ENCODE peak calls at places on chromosomes 11 and 22, in four cellular contexts. X is A549; I is stimulated activated CD4-positive, alpha-beta T cell treated with anti-CD3 and anti-CD28 coated beads, Interleukin-12 subunit alpha, Interleukin-12 subunit beta, amount 100 ng/mL, for 48 hours; C is cardiac fibroblast. H is an unnamed sample.

GRCh38 chr11:75668508-75669297 is at the start of gene MAP6:
- DNase-seq in X (peak), I (no peak), C (no peak), H (peak)

GRCh38 chr11:122686106-122686505 is 30.6 kb downstream of the UBASH3B start:
- DNase-seq in X (no peak), I (no peak), C (no peak), H (no peak)

GRCh38 chr11:58629857-58630256 is 7.4 kb downstream of the CNTF start:
- DNase-seq in X (peak), I (no peak), C (peak), H (no peak)

GRCh38 chr11:28679795-28680194 is 571.6 kb downstream of the METTL15 start:
- DNase-seq in X (no peak), I (no peak), C (peak), H (no peak)

GRCh38 chr22:36640106-36640672 is 63.4 kb downstream of the CACNG2 start:
- DNase-seq in X (no peak), I (no peak), C (no peak), H (no peak)

GRCh38 chr11:67373916-67374570 is 645 bp upstream of the CLCF1 start:
- DNase-seq in X (peak), I (no peak), C (peak), H (no peak)

GRCh38 chr11:42023267-42023666 is 563.8 kb upstream of the LRRC4C start:
- DNase-seq in X (no peak), I (no peak), C (no peak), H (no peak)

GRCh38 chr11:108224908-108225786 is 2.3 kb downstream of the ATM start:
- DNase-seq in X (no peak), I (no peak), C (no peak), H (no peak)

GRCh38 chr11:2825886-2826678 is 59.5 kb downstream of the CDKN1C start:
- DNase-seq in X (no peak), I (no peak), C (peak), H (no peak)

GRCh38 chr22:39308614-39309363 is 10.6 kb downstream of the RPL3 start:
- DNase-seq in X (peak), I (no peak), C (peak), H (no peak)

GRCh38 chr11:44388828-44389645 is 79.1 kb upstream of the ALX4 start:
- DNase-seq in X (no peak), I (no peak), C (peak), H (no peak)

GRCh38 chr22:44621401-44622146 is 80.4 kb upstream of the PRR5 start:
- DNase-seq in X (no peak), I (no peak), C (no peak), H (no peak)

H was measured in NCI-H774.